ENCODE peak calls at places on chromosomes 3 and 15, in ten cellular contexts. Z is heart left ventricle, L is fibroblast of the aortic adventitia, U is globus pallidus, O is erythroblast, R is NCI-H774, K is ELR, J is HEK293T, P is anterior cingulate cortex, H is NCI-H2171. E is an unnamed sample.

GRCh38 chr3:176958560-176958959 is 238.7 kb downstream of the TBL1XR1 start:
- DNase-seq in R (no peak), J (no peak), O (no peak), U (no peak), K (no peak), H (no peak), P (no peak), L (no peak), Z (no peak), E (no peak)

GRCh38 chr3:98404010-98404409 is 13.5 kb downstream of the OR5K3 start:
- DNase-seq in J (no peak), P (no peak), H (no peak), U (no peak), R (no peak), Z (no peak), K (no peak), O (no peak), L (no peak), E (no peak)

GRCh38 chr3:140771030-140771677 is 93.3 kb downstream of the TRIM42 start:
- DNase-seq in H (no peak), O (no peak), L (no peak), P (no peak), R (no peak), Z (no peak), U (no peak), K (no peak), J (no peak), E (no peak)

GRCh38 chr3:53141468-53141840 is 11.2 kb upstream of the RFT1 start:
- DNase-seq in Z (no peak), H (no peak), P (no peak), O (no peak), U (no peak), K (no peak), J (no peak), R (no peak), L (no peak), E (no peak)

GRCh38 chr3:36919439-36920160 is 25.3 kb downstream of the TRANK1 start:
- DNase-seq in Z (no peak), O (no peak), P (no peak), J (no peak), L (no peak), U (no peak), K (no peak), H (no peak), R (no peak), E (no peak)

GRCh38 chr3:32819086-32819450 is 1.3 kb downstream of the TRIM71 start:
- DNase-seq in O (no peak), H (no peak), K (no peak), U (no peak), J (no peak), L (no peak), Z (no peak), R (no peak), P (no peak), E (no peak)

GRCh38 chr15:97425596-97425995 is 534.9 kb upstream of the ARRDC4 start:
- DNase-seq in O (no peak), K (no peak), J (no peak), R (peak), U (no peak), L (no peak), Z (no peak), H (peak), P (no peak), E (no peak)

GRCh38 chr3:126474498-126475410 is 937 bp downstream of the ZXDC start:
- DNase-seq in L (peak), H (no peak), R (no peak), Z (peak), J (peak), P (no peak), U (no peak), K (peak), O (peak), E (no peak)

GRCh38 chr3:42747581-42747980 is 25.5 kb downstream of the CCDC13 start:
- DNase-seq in J (no peak), O (no peak), H (no peak), Z (no peak), R (no peak), P (no peak), U (no peak), L (no peak), K (no peak), E (no peak)

GRCh38 chr15:74281147-74282133 is 45.3 kb downstream of the CCDC33 start:
- DNase-seq in J (no peak), U (no peak), Z (no peak), H (no peak), K (no peak), L (no peak), O (no peak), P (no peak), R (no peak), E (no peak)

GRCh38 chr3:6825527-6825926 is 35.4 kb upstream of the GRM7 start:
- DNase-seq in R (no peak), U (no peak), L (no peak), O (no peak), J (no peak), P (no peak), H (no peak), Z (no peak), K (no peak), E (no peak)

GRCh38 chr3:24161841-24162240 is 216.8 kb downstream of the NR1D2 start:
- DNase-seq in L (peak), O (no peak), H (no peak), Z (no peak), R (no peak), J (no peak), K (peak), U (no peak), P (no peak), E (no peak)

GRCh38 chr15:60480888-60481287 is 1.9 kb upstream of the ICE2 start:
- DNase-seq in U (no peak), Z (no peak), J (no peak), L (no peak), H (no peak), P (no peak), R (no peak), K (no peak), O (no peak), E (no peak)

GRCh38 chr3:4853749-4854140 is 125.5 kb upstream of the BHLHE40 start:
- DNase-seq in K (no peak), J (no peak), Z (no peak), R (no peak), P (no peak), O (no peak), L (no peak), U (no peak), H (no peak), E (no peak)

GRCh38 chr15:77001351-77001750 is 6.4 kb downstream of the PSTPIP1 start:
- DNase-seq in U (no peak), H (no peak), K (no peak), Z (no peak), J (no peak), O (no peak), L (no peak), R (no peak), P (no peak), E (no peak)

GRCh38 chr3:56747150-56747549 is 54.6 kb downstream of the ARHGEF3 start:
- DNase-seq in O (no peak), U (no peak), Z (no peak), P (no peak), L (no peak), H (no peak), R (no peak), K (no peak), J (no peak), E (peak)

GRCh38 chr3:171982829-171983228 is 56.5 kb upstream of the FNDC3B start:
- DNase-seq in L (peak), R (no peak), O (no peak), H (no peak), P (no peak), J (no peak), Z (no peak), U (no peak), K (peak), E (no peak)

GRCh38 chr15:56832125-56832524 is 86.3 kb upstream of the TCF12 start:
- DNase-seq in Z (peak), J (no peak), K (no peak), U (peak), H (no peak), R (no peak), L (peak), O (no peak), P (peak), E (peak)

GRCh38 chr3:30954431-30954830 is 60.0 kb upstream of the GADL1 start:
- DNase-seq in H (no peak), O (no peak), K (no peak), J (no peak), U (no peak), Z (no peak), L (no peak), P (no peak), R (no peak), E (peak)

GRCh38 chr15:27866505-27867165 is 232.5 kb downstream of the OCA2 start:
- DNase-seq in Z (no peak), K (no peak), H (no peak), L (no peak), P (no peak), R (no peak), U (no peak), J (no peak), O (no peak), E (no peak)

GRCh38 chr3:138469869-138470268 is 35.5 kb downstream of the ESYT3 start:
- DNase-seq in Z (no peak), R (no peak), J (no peak), K (no peak), U (no peak), O (no peak), L (no peak), P (no peak), H (no peak), E (no peak)

GRCh38 chr3:146594843-146595482 is 10.2 kb downstream of the PLSCR5 start:
- DNase-seq in O (peak), U (no peak), H (peak), R (no peak), Z (no peak), P (no peak), J (no peak), K (peak), L (peak), E (no peak)

GRCh38 chr3:107347717-107348116 is 29.5 kb upstream of the CCDC54 start:
- DNase-seq in J (no peak), R (no peak), Z (no peak), P (no peak), K (no peak), H (no peak), L (no peak), U (no peak), O (peak), E (no peak)

GRCh38 chr3:38519651-38520050 is 23.5 kb downstream of the EXOG start:
- DNase-seq in O (no peak), H (no peak), P (no peak), U (no peak), R (no peak), K (no peak), L (no peak), Z (no peak), J (no peak), E (no peak)

GRCh38 chr15:74866090-74866489 is 7.1 kb downstream of the SCAMP2 start:
- DNase-seq in Z (no peak), H (no peak), U (no peak), J (no peak), R (no peak), P (no peak), L (peak), K (peak), O (no peak), E (no peak)

GRCh38 chr3:53164911-53165310 is 3.9 kb downstream of the PRKCD start:
- DNase-seq in K (no peak), R (no peak), Z (no peak), U (no peak), O (no peak), H (no peak), P (no peak), J (no peak), L (no peak), E (no peak)

GRCh38 chr3:133136114-133137041 is 98.2 kb downstream of the TMEM108 start:
- DNase-seq in L (no peak), U (no peak), J (no peak), O (no peak), K (peak), Z (no peak), H (peak), R (peak), P (no peak), E (no peak)

GRCh38 chr15:37733628-37734027 is 200.8 kb upstream of the TMCO5A start:
- DNase-seq in P (no peak), J (no peak), K (no peak), L (peak), H (no peak), U (no peak), O (no peak), Z (no peak), R (no peak), E (no peak)

GRCh38 chr15:39235084-39235795 is 345.6 kb upstream of the THBS1 start:
- DNase-seq in P (no peak), J (no peak), Z (no peak), K (peak), H (no peak), U (no peak), O (no peak), R (no peak), L (no peak), E (no peak)

GRCh38 chr15:95845862-95846515 is 484.5 kb upstream of the NR2F2 start:
- DNase-seq in R (no peak), H (no peak), J (no peak), U (no peak), Z (peak), L (no peak), O (no peak), P (no peak), K (no peak), E (no peak)

GRCh38 chr15:73873889-73874511 is 636 bp downstream of the TBC1D21 start:
- DNase-seq in P (no peak), K (peak), R (no peak), Z (no peak), H (peak), U (no peak), J (peak), O (peak), L (peak), E (peak)

GRCh38 chr3:140903196-140903595 is 38.4 kb upstream of the SLC25A36 start:
- DNase-seq in P (no peak), H (no peak), L (no peak), O (no peak), R (no peak), Z (no peak), U (no peak), K (no peak), J (no peak), E (no peak)

GRCh38 chr15:74400915-74401757 is 32.6 kb downstream of the SEMA7A start:
- DNase-seq in O (peak), L (no peak), H (no peak), J (no peak), K (no peak), U (no peak), Z (no peak), R (no peak), P (no peak), E (no peak)

GRCh38 chr15:70974004-70974832 is 81.6 kb downstream of the LRRC49 start:
- DNase-seq in J (peak), R (no peak), L (peak), O (peak), K (peak), U (peak), P (no peak), Z (no peak), H (no peak), E (peak)

GRCh38 chr15:74958908-74959642 is 2.5 kb upstream of the RPP25 start:
- DNase-seq in H (no peak), U (no peak), R (no peak), Z (no peak), K (no peak), P (peak), O (no peak), J (no peak), L (no peak), E (no peak)

GRCh38 chr3:38099518-38099917 is 37.4 kb downstream of the ACAA1 start:
- DNase-seq in R (no peak), K (no peak), L (no peak), O (no peak), Z (no peak), U (no peak), H (no peak), J (no peak), P (no peak), E (no peak)

GRCh38 chr3:52404391-52404790 is 40.5 kb downstream of the SEMA3G start:
- DNase-seq in O (no peak), H (no peak), J (no peak), L (no peak), P (no peak), U (no peak), K (no peak), R (no peak), Z (peak), E (no peak)

E was measured in cerebellar cortex.